ENCODE peak calls at places on chromosomes 2 and 18, in five cellular contexts. C is fibroblast of the aortic adventitia, X is colonic mucosa, T is PC-3, J is endothelial cell. Q is an unnamed sample.

GRCh38 chr2:164840458-164840929 is 1.1 kb downstream of the COBLL1 start:
- DNase-seq in C (no peak), X (peak; percentile 72), T (peak; percentile 41), J (peak; percentile 25), Q (peak; percentile 37)

GRCh38 chr2:85605406-85606115 is 3.1 kb upstream of the TMEM150A start:
- DNase-seq in C (peak; percentile 95), X (no peak), T (no peak), J (no peak), Q (no peak)

GRCh38 chr2:23940262-23940975 is at the start of gene UBXN2A:
- DNase-seq in C (peak; percentile 70), X (peak; percentile 74), T (peak; percentile 87), J (peak; percentile 84), Q (peak; percentile 75)

GRCh38 chr2:216220976-216221375 is 111.8 kb downstream of the XRCC5 start:
- DNase-seq in C (no peak), X (no peak), T (no peak), J (no peak), Q (no peak)

GRCh38 chr18:76494541-76495403 is at the start of gene ZNF516:
- DNase-seq in C (peak; percentile 23), X (peak; percentile 45), T (no peak), J (peak; percentile 65), Q (peak; percentile 33)

GRCh38 chr2:172859821-172860707 is 124.4 kb downstream of the RAPGEF4 start:
- DNase-seq in C (no peak), X (no peak), T (peak; percentile 35), J (no peak), Q (no peak)

GRCh38 chr2:121699421-121700328 is 37.0 kb downstream of the NIFK start:
- DNase-seq in C (peak; percentile 43), X (peak; percentile 37), T (peak; percentile 96), J (no peak), Q (peak; percentile 90)

GRCh38 chr2:20487392-20488135 is 40.7 kb downstream of the RHOB start:
- DNase-seq in C (no peak), X (no peak), T (no peak), J (no peak), Q (no peak)

GRCh38 chr2:229179598-229179997 is 91.5 kb downstream of the PID1 start:
- DNase-seq in C (no peak), X (no peak), T (no peak), J (no peak), Q (no peak)

GRCh38 chr2:44692821-44693220 is 248.7 kb upstream of the SIX3 start:
- DNase-seq in C (no peak), X (no peak), T (no peak), J (no peak), Q (peak; percentile 3)

GRCh38 chr2:2222931-2223330 is 108.1 kb downstream of the MYT1L start:
- DNase-seq in C (no peak), X (no peak), T (peak; percentile 24), J (no peak), Q (no peak)

GRCh38 chr2:236720974-236721600 is 151.5 kb downstream of the ACKR3 start:
- DNase-seq in C (no peak), X (no peak), T (no peak), J (no peak), Q (peak; percentile 13)

DNA sequence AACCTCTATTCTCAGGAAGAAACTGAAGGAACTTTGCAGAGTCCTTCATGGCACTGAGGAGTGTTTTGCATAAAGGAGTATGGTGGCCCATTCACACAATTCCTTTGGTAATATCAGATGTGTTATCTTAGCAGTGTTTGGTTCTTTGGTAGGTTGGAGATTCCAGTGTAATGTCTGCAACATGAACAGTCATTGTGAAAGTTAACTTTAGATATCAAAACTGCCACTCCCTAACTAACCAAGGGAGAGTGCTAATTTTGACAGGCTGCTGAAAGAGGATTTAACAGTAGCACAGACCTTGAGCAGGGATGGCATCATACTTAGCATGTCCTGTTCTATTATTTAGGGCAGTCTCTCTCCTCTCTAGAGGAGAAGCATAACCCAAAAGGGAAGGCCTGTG is 76.7 kb upstream of the ZFP36L2 start:
- DNase-seq in C (peak; percentile 37), X (no peak), T (no peak), J (no peak), Q (no peak)
- TF ChIP-seq CTCF in C (no peak), X (no peak), T (no peak), J (no peak), Q (no peak)

GRCh38 chr2:106638609-106639008 is 151.4 kb downstream of the CD8B2 start:
- DNase-seq in C (no peak), X (no peak), T (no peak), J (no peak), Q (no peak)

GRCh38 chr2:106642679-106643078 is 155.5 kb downstream of the CD8B2 start:
- DNase-seq in C (no peak), X (no peak), T (no peak), J (no peak), Q (no peak)

DNA sequence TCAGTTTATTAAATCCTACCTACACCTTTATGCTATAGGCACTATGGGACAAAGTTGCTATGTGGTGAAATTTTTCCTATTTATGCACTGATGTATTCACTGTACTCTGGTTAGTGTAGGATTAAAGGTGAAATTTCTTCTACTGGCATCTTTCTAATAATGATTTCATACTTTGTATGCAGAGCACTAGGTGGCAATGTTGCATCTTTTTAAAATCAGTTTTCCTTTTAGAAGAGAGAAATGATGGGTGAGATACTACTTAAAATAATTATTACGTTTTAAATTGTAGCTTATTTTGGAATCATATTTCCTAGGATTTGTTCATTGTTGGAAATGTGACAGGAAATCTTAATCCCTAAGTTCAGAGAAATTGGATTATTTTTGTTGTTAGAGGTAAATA is 150.9 kb downstream of the CD8B2 start:
- DNase-seq in C (peak; percentile 37), X (no peak), T (peak; percentile 53), J (no peak), Q (no peak)
- TF ChIP-seq CTCF in C (peak; percentile 33), X (peak; percentile 24), T (peak; percentile 69), J (peak; percentile 21), Q (peak; percentile 55)

GRCh38 chr2:196482119-196483065 is 157.1 kb upstream of the CCDC150 start:
- DNase-seq in C (peak; percentile 55), X (no peak), T (peak; percentile 59), J (no peak), Q (peak; percentile 63)
- TF ChIP-seq CTCF in C (no peak), X (no peak), T (no peak), J (no peak), Q (no peak)

DNA sequence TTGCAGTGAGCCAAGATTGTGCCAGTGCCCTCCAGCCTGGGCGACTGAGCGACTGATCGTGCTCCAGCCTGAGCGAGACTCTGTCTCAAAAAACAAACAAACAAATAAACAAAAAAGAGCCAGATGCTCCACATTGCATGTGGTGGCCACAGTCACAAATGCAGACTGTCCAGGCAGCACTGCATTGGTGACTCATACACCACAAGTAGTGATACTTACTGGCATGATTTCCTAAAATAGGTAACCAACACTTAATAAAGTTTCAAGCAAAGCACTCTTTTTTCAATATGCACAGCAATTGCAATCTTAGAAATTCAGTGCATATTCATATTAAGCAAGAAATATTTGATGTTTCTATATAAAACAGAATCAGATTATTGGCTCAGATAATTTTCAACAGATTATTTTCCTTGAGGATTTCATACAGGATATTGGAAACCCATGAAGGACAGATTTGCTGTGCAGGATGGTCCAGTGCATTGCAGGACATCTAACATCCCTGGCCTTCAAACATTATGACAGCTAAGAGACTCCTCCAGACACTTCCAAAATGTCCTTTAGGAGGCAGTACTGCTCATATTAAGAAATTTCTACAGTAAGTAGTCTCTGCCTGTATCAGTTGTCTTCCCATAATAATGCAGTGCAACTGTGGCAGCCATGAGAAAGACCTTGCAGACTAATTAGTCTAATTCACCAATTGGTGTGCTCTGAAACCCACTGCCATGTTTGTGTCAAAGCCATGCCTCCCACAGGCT is 10.5 kb upstream of the SLC1A4 start:
- DNase-seq in C (no peak), X (no peak), T (peak; percentile 60), J (no peak), Q (peak; percentile 45)
- TF ChIP-seq CTCF in C (no peak), X (peak; percentile 14), T (peak; percentile 39), J (peak; percentile 11), Q (no peak)

DNA sequence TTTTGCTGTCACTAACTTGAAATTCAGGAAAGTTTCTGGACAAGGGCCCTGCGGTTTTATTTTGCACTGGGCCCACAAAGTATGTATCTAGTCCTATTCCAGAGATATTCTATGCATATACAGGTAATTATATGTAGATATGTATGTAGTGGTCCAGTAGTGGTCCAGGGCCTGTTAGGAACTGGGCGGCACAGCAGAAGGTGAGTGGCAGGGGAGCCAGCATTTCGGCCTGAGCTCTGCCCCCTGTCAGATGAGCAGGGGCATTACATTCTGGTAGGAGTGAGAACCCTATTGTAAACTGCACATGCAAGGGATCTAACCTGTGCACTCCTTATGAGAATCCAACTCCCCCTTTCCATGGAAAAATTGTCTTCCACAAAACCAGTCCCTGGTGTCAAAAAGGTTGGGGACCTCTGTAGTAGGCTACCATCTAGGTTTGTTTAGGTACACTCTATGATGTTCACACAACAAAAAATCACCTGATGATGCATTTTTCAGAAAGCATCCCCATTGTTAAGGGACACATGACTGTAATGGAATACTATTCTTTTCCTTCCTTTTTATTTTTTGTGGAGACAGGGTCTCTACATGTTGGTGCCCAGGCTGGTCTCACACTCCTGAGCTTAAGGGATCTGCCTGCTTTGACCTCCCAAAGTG is 2.8 kb upstream of the PPP4R3B start:
- DNase-seq in C (no peak), X (no peak), T (peak; percentile 43), J (peak; percentile 36), Q (peak; percentile 51)
- TF ChIP-seq CTCF in C (peak; percentile 40), X (peak; percentile 32), T (peak; percentile 69), J (peak; percentile 46), Q (peak; percentile 44)

GRCh38 chr2:9095690-9096089 is 92.2 kb upstream of the MBOAT2 start:
- DNase-seq in C (peak; percentile 49), X (peak; percentile 53), T (no peak), J (peak; percentile 28), Q (no peak)
- TF ChIP-seq CTCF in C (peak; percentile 22), X (no peak), T (no peak), J (no peak), Q (no peak)

GRCh38 chr2:46161329-46161728 is 135.9 kb upstream of the EPAS1 start:
- DNase-seq in C (no peak), X (no peak), T (no peak), J (no peak), Q (no peak)
- TF ChIP-seq CTCF in C (no peak), X (no peak), T (no peak), J (no peak), Q (no peak)

GRCh38 chr2:54054774-54055173 is 60.6 kb upstream of the ACYP2 start:
- DNase-seq in C (no peak), X (no peak), T (no peak), J (no peak), Q (no peak)

GRCh38 chr2:54050445-54050844 is 65.0 kb upstream of the ACYP2 start:
- DNase-seq in C (no peak), X (no peak), T (no peak), J (no peak), Q (no peak)

GRCh38 chr2:54054271-54054670 is 61.1 kb upstream of the ACYP2 start:
- DNase-seq in C (no peak), X (no peak), T (no peak), J (no peak), Q (no peak)

GRCh38 chr2:54053830-54054229 is 61.6 kb upstream of the ACYP2 start:
- DNase-seq in C (no peak), X (no peak), T (no peak), J (no peak), Q (no peak)

GRCh38 chr2:54052825-54053718 is 62.3 kb upstream of the ACYP2 start:
- DNase-seq in C (no peak), X (no peak), T (peak; percentile 46), J (no peak), Q (peak; percentile 41)
- TF ChIP-seq CTCF in C (peak; percentile 17), X (no peak), T (peak; percentile 50), J (no peak), Q (no peak)

GRCh38 chr2:219215871-219216536 is 2.8 kb downstream of the ABCB6 start:
- DNase-seq in C (no peak), X (no peak), T (no peak), J (no peak), Q (no peak)
- TF ChIP-seq CTCF in C (no peak), X (no peak), T (no peak), J (no peak), Q (no peak)